ENCODE peak calls at places on chromosomes 16 and 17, in five cellular contexts. W, F, P, K and I are unnamed samples.

GRCh38 chr17:56109811-56110210 is 43.5 kb upstream of the ANKFN1 start:
- DNase-seq in W (no peak), F (no peak), P (no peak), K (no peak), I (no peak)

GRCh38 chr17:75094871-75095399 is 7.2 kb downstream of the SLC16A5 start:
- DNase-seq in P (no peak), W (peak; percentile 44), K (no peak), F (no peak), I (no peak)

GRCh38 chr17:46811978-46812583 is 6.4 kb downstream of the WNT3 start:
- DNase-seq in F (no peak), W (no peak), K (peak; percentile 54), P (no peak), I (no peak)

GRCh38 chr17:50027639-50028206 is 28.2 kb upstream of the ITGA3 start:
- DNase-seq in W (peak; percentile 58), P (peak; percentile 81), K (no peak), F (peak; percentile 56), I (peak; percentile 63)

GRCh38 chr16:86371083-86371803 is 139.1 kb upstream of the FOXF1 start:
- DNase-seq in P (no peak), F (no peak), K (no peak), W (no peak), I (no peak)

GRCh38 chr17:3800362-3801042 is 486 bp downstream of the ITGAE start:
- DNase-seq in F (no peak), P (no peak), K (no peak), W (no peak), I (no peak)

GRCh38 chr16:82337355-82337754 is 167.3 kb upstream of the MPHOSPH6 start:
- DNase-seq in K (no peak), P (no peak), W (no peak), F (no peak), I (no peak)

GRCh38 chr16:10181196-10182162 is 749 bp downstream of the GRIN2A start:
- DNase-seq in W (peak; percentile 67), F (peak; percentile 47), P (peak; percentile 33), K (peak; percentile 60), I (peak; percentile 65)

GRCh38 chr16:49839462-49839825 is 16.5 kb downstream of the ZNF423 start:
- DNase-seq in W (no peak), P (no peak), K (no peak), F (no peak), I (no peak)

GRCh38 chr17:59149051-59149450 is 5.9 kb downstream of the SKA2 start:
- DNase-seq in K (no peak), W (no peak), P (no peak), F (no peak), I (no peak)

GRCh38 chr16:46743232-46743719 is 4.9 kb downstream of the MYLK3 start:
- DNase-seq in W (no peak), K (peak; percentile 83), P (peak; percentile 32), F (peak; percentile 40), I (no peak)

GRCh38 chr17:57985675-57985974 is 2.4 kb downstream of the VEZF1 start:
- DNase-seq in F (no peak), K (no peak), W (no peak), P (no peak), I (no peak)

GRCh38 chr17:76946111-76946771 is 78.0 kb downstream of the MGAT5B start:
- DNase-seq in K (no peak), W (no peak), P (no peak), F (no peak), I (no peak)

GRCh38 chr16:3223913-3224515 is 10.9 kb downstream of the ZNF200 start:
- DNase-seq in K (no peak), F (no peak), W (no peak), P (no peak), I (no peak)

GRCh38 chr17:38750044-38750311 is 1.8 kb upstream of the PCGF2 start:
- DNase-seq in F (no peak), W (no peak), K (no peak), P (no peak), I (no peak)

GRCh38 chr16:86914850-86915717 is 336.7 kb downstream of the FOXL1 start:
- DNase-seq in W (no peak), F (no peak), K (no peak), P (no peak), I (no peak)

GRCh38 chr17:57890857-57891232 is 41.0 kb upstream of the MRPS23 start:
- DNase-seq in P (no peak), K (no peak), F (no peak), W (no peak), I (no peak)

GRCh38 chr16:14193316-14193871 is 122.3 kb downstream of the MRTFB start:
- DNase-seq in K (no peak), F (no peak), P (no peak), W (no peak), I (peak; percentile 73)

GRCh38 chr17:40564195-40564882 is 933 bp downstream of the CCR7 start:
- DNase-seq in W (no peak), F (no peak), K (no peak), P (no peak), I (no peak)

GRCh38 chr16:15747937-15748336 is 97.9 kb downstream of the NDE1 start:
- DNase-seq in P (no peak), K (no peak), W (no peak), F (no peak), I (no peak)

GRCh38 chr17:66255112-66255511 is 25.9 kb upstream of the APOH start:
- DNase-seq in F (peak; percentile 11), W (no peak), P (no peak), K (peak; percentile 80), I (peak; percentile 4)

GRCh38 chr16:74726736-74727135 is 26.1 kb upstream of the MLKL start:
- DNase-seq in F (no peak), K (peak; percentile 61), W (no peak), P (no peak), I (no peak)

GRCh38 chr17:72556944-72557826 is 436.4 kb downstream of the SOX9 start:
- DNase-seq in W (peak; percentile 62), K (peak; percentile 67), F (peak; percentile 27), P (peak; percentile 56), I (peak; percentile 65)

GRCh38 chr16:19524866-19525723 is 1.4 kb downstream of the CCP110 start:
- DNase-seq in P (no peak), W (no peak), K (peak; percentile 34), F (no peak), I (no peak)

GRCh38 chr17:34633351-34633750 is 54.0 kb downstream of the TMEM132E start:
- DNase-seq in K (no peak), P (no peak), F (no peak), W (no peak), I (peak; percentile 17)

GRCh38 chr16:51818342-51818944 is 667.4 kb upstream of the SALL1 start:
- DNase-seq in K (peak; percentile 16), F (no peak), W (peak; percentile 60), P (no peak), I (peak; percentile 58)

GRCh38 chr17:57372156-57372555 is 115.8 kb downstream of the MSI2 start:
- DNase-seq in K (no peak), W (no peak), F (no peak), P (no peak), I (no peak)

GRCh38 chr17:51325471-51325870 is 65.1 kb downstream of the UTP18 start:
- DNase-seq in P (no peak), F (no peak), W (peak; percentile 50), K (no peak), I (no peak)

GRCh38 chr16:65574311-65574966 is 452.6 kb upstream of the CDH11 start:
- DNase-seq in K (no peak), P (no peak), F (no peak), W (no peak), I (no peak)

GRCh38 chr16:65576139-65576538 is 454.3 kb upstream of the CDH11 start:
- DNase-seq in P (no peak), F (no peak), K (no peak), W (no peak), I (no peak)

GRCh38 chr16:65572156-65572555 is 450.3 kb upstream of the CDH11 start:
- DNase-seq in F (no peak), P (no peak), K (no peak), W (no peak), I (no peak)

GRCh38 chr16:65579050-65579449 is 457.2 kb upstream of the CDH11 start:
- DNase-seq in K (no peak), F (no peak), P (no peak), W (no peak), I (no peak)

GRCh38 chr16:65576631-65577030 is 454.8 kb upstream of the CDH11 start:
- DNase-seq in W (no peak), K (peak; percentile 29), F (no peak), P (no peak), I (no peak)
- TF ChIP-seq CTCF in W (no peak), K (peak; percentile 30), F (no peak), P (no peak), I (no peak)

DNA sequence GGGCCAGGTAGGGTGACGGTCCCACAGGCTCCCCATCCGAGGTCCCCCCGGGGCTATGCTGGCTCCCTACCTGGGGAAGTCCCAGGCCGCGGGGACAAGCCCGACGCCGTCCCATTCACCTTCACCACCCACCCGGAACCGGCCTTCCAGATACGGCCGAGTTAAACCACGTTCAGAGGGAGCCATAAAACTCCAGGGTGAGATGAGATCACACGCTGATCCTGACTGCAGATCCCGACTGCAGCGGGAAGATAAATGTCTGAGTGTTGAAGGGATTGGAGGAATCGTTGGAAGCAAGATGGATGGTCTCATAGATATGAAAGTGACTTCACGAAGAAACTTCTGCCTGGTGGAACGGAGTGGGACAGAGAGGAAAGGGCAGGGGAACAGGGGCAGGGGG is 13.6 kb upstream of the C1QTNF8 start:
- DNase-seq in F (no peak), P (no peak), K (no peak), W (no peak), I (no peak)
- H3K27me3 ChIP-seq in F (peaks cover 45% of the 10 kb centered on the region), P (peaks cover 54% of the 10 kb centered on the region), K (peaks cover 37% of the 10 kb centered on the region), W (no peaks in the 10 kb centered on the region), I (no peaks in the 10 kb centered on the region)

GRCh38 chr16:5416013-5416412 is 318.4 kb upstream of the EEF2KMT start:
- DNase-seq in P (no peak), K (no peak), W (no peak), F (no peak), I (no peak)

GRCh38 chr16:5412721-5413120 is 315.1 kb upstream of the EEF2KMT start:
- DNase-seq in F (no peak), W (no peak), K (no peak), P (no peak), I (peak; percentile 83)

DNA sequence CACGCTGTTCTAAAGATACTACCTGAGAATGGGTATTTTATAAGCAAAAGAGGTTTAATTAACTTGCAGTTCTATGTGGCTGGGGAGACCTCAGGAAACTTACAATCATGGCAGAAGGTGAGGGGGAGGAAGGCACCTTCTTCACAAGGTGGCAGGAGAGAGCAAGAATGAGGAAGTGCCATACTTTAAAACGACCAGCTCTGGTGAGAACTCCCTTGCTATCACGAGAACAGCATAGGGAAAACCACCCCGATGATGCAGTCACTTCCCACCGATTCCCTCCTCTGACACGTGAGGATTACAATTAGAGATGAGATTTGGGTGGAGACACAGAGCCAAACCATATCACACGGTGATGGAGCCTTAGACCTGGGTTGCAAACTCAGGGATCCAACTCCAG is 317.5 kb upstream of the EEF2KMT start:
- DNase-seq in W (no peak), P (no peak), K (no peak), F (no peak), I (no peak)
- H3K9me3 ChIP-seq in W (no peaks in the 10 kb centered on the region), P (no peaks in the 10 kb centered on the region), K (no peaks in the 10 kb centered on the region), F (peaks cover 10% of the 10 kb centered on the region), I (no peaks in the 10 kb centered on the region)

DNA sequence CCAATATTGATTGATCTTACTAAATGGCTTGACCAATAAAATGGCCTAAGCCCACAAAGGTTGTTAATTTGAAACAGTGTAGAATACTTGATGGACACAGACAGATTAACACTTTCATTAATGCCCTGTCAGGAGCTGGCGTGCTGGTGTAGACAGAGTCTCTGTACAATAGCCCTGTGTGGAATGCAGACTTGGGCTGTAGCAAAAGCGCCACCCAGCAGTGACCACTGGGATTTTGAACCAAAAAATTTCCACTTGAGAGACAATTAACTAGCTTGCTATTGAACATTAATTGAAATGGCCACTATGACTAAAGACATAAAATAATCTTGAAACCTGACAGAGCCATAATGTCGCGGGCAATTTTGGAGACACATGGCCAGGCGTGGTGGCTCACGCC is 19.7 kb upstream of the GUCY2D start:
- DNase-seq in K (peak; percentile 21), W (peak; percentile 3), P (no peak), F (no peak), I (no peak)
- TF ChIP-seq CTCF in K (peak; percentile 27), W (no peak), P (no peak), F (no peak), I (no peak)